ENCODE peak calls at places on chromosomes 12 and 14, in seven cellular contexts. X, C, Y, Q, T, M and W are unnamed samples.

GRCh38 chr14:99475179-99475578 is 5.5 kb downstream of the SETD3 start:
- DNase-seq in X (no peak), C (no peak), Y (no peak), Q (no peak), T (peak), M (peak), W (peak)

GRCh38 chr14:93045211-93045674 is 70.5 kb downstream of the ITPK1 start:
- DNase-seq in X (no peak), C (no peak), Y (no peak), Q (no peak), T (peak), M (no peak), W (no peak)

GRCh38 chr12:109740694-109741245 is 27.1 kb downstream of the FAM222A start:
- DNase-seq in X (peak), C (no peak), Y (no peak), Q (no peak), T (no peak), M (no peak), W (no peak)

GRCh38 chr14:32950584-32950983 is 11.9 kb downstream of the NPAS3 start:
- DNase-seq in X (no peak), C (no peak), Y (no peak), Q (no peak), T (peak), M (no peak), W (peak)

GRCh38 chr12:119870462-119870861 is 6.7 kb downstream of the CIT start:
- DNase-seq in X (no peak), C (no peak), Y (no peak), Q (no peak), T (no peak), M (peak), W (no peak)

GRCh38 chr14:97446087-97446486 is 648.9 kb downstream of the VRK1 start:
- DNase-seq in X (no peak), C (no peak), Y (no peak), Q (no peak), T (peak), M (no peak), W (no peak)

GRCh38 chr12:49809369-49810158 is 18.6 kb downstream of the NCKAP5L start:
- DNase-seq in X (peak), C (no peak), Y (no peak), Q (no peak), T (peak), M (no peak), W (no peak)

GRCh38 chr14:102955636-102956035 is 33.2 kb downstream of the AMN start:
- DNase-seq in X (no peak), C (no peak), Y (no peak), Q (no peak), T (no peak), M (no peak), W (no peak)

GRCh38 chr12:117393656-117394055 is 32.2 kb upstream of the NOS1 start:
- DNase-seq in X (no peak), C (no peak), Y (no peak), Q (no peak), T (no peak), M (no peak), W (no peak)

GRCh38 chr14:34554540-34555250 is 15.2 kb upstream of the EAPP start:
- DNase-seq in X (no peak), C (no peak), Y (peak), Q (no peak), T (no peak), M (no peak), W (no peak)

GRCh38 chr14:91144425-91145145 is 30.7 kb downstream of the DGLUCY start:
- DNase-seq in X (no peak), C (no peak), Y (peak), Q (no peak), T (no peak), M (peak), W (peak)

GRCh38 chr12:1881936-1882335 is 36.5 kb downstream of the CACNA2D4 start:
- DNase-seq in X (no peak), C (peak), Y (no peak), Q (no peak), T (no peak), M (no peak), W (no peak)

GRCh38 chr14:57712101-57712500 is 153.8 kb downstream of the SLC35F4 start:
- DNase-seq in X (no peak), C (no peak), Y (no peak), Q (no peak), T (no peak), M (peak), W (no peak)

GRCh38 chr14:75132374-75133086 is 5.7 kb upstream of the NEK9 start:
- DNase-seq in X (no peak), C (no peak), Y (no peak), Q (no peak), T (peak), M (peak), W (peak)

GRCh38 chr12:19186722-19187661 is 57.5 kb downstream of the PLEKHA5 start:
- DNase-seq in X (no peak), C (no peak), Y (no peak), Q (no peak), T (peak), M (peak), W (peak)

GRCh38 chr12:91662021-91662420 is 479.4 kb upstream of the DCN start:
- DNase-seq in X (no peak), C (no peak), Y (no peak), Q (no peak), T (no peak), M (peak), W (peak)

GRCh38 chr14:50067723-50068495 is 48.5 kb downstream of the VCPKMT start:
- DNase-seq in X (no peak), C (no peak), Y (no peak), Q (no peak), T (no peak), M (peak), W (peak)

GRCh38 chr12:89706551-89707348 is 1.9 kb downstream of the ATP2B1 start:
- DNase-seq in X (peak), C (no peak), Y (no peak), Q (no peak), T (peak), M (peak), W (no peak)

GRCh38 chr12:47222960-47223847 is 143.4 kb upstream of the AMIGO2 start:
- DNase-seq in X (no peak), C (no peak), Y (no peak), Q (no peak), T (peak), M (no peak), W (peak)

GRCh38 chr12:132033627-132034026 is 83.9 kb downstream of the EP400 start:
- DNase-seq in X (no peak), C (no peak), Y (no peak), Q (no peak), T (no peak), M (no peak), W (no peak)

GRCh38 chr12:46958599-46959290 is 120.7 kb upstream of the PCED1B start:
- DNase-seq in X (no peak), C (no peak), Y (no peak), Q (no peak), T (no peak), M (no peak), W (no peak)

GRCh38 chr12:124921200-124922008 is 7.0 kb upstream of the UBC start:
- DNase-seq in X (peak), C (no peak), Y (no peak), Q (no peak), T (peak), M (peak), W (peak)

GRCh38 chr14:76133103-76133502 is 18.6 kb upstream of the GPATCH2L start:
- DNase-seq in X (no peak), C (no peak), Y (no peak), Q (no peak), T (peak), M (peak), W (peak)

GRCh38 chr14:100524933-100525243 is 62.3 kb downstream of the BEGAIN start:
- DNase-seq in X (no peak), C (no peak), Y (no peak), Q (no peak), T (peak), M (peak), W (no peak)
- TF ChIP-seq CTCF in X (peak), C (no peak), Y (peak), Q (no peak), T (peak), M (peak), W (no peak)

GRCh38 chr14:79278286-79278797 is 933.0 kb downstream of the DIO2 start:
- DNase-seq in X (peak), C (no peak), Y (no peak), Q (no peak), T (no peak), M (no peak), W (no peak)
- H3K4me3 ChIP-seq in X (peak), C (peak), Y (peak), Q (peak), T (peak), M (peak), W (peak)

DNA sequence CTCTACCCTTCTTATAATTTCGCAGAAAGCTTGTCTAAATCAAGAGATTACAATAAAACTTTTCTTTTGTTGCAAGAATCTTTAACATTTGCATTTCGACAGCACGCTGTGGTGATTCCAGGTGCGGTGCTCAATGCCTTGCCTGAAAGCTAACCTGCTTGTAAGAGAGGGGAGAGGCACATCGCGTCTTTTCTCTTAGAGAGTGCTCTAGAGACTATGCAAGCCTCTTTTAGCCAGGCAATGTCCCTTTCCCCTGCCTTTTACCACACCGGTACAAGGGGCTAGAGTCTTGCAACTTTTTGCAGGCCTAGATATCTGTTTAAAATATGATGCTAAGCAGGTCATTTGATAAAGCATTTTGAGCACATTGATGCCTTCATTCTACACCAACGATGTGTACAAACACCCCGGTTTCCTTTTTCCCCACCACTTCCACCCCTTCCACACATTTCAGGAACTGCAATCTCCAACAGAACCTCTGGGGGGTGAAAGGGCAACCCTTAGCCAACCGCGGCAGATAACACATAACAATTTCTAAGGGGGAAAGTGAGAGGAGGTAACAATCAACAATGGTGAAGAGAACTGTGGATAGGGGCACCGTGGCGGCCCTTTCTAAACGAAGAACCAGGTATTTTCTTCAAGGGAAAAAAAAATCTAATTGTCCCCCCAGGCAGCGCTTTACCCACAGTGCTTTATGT is 1.3 kb downstream of the KITLG start:
- DNase-seq in X (no peak), C (no peak), Y (no peak), Q (no peak), T (peak), M (peak), W (no peak)
- TF ChIP-seq CTCF in X (peak), C (peak), Y (peak), Q (peak), T (peak), M (peak), W (peak)

DNA sequence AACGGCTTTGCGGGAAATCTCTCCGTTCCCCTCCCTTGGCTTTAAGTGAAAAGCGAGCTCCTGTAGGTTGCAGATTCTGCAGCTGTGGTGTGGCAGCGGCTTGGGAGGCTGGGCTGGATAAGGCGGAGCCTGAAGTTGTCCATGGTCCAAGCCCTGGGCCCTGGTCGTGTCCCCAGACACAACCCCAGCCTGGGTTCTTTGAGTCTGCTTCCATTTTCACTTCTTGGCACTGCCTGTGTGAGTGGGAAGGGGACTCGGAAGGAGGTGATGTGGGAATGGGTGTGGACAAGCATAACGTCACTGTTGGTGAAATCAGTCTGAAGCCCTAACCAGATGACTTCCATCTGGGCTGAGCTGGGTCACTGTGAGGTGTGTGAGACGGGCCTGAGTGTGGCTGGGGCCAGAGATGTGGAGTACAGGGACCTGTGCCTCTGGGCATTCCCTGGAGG is 43.0 kb upstream of the CTDSP2 start:
- DNase-seq in X (peak), C (peak), Y (peak), Q (peak), T (no peak), M (peak), W (peak)
- H3K4me3 ChIP-seq in X (no peak), C (peak), Y (peak), Q (peak), T (no peak), M (peak), W (no peak)

GRCh38 chr12:60684988-60685655 is 1089.3 kb downstream of the SLC16A7 start:
- DNase-seq in X (no peak), C (no peak), Y (no peak), Q (no peak), T (peak), M (no peak), W (no peak)
- TF ChIP-seq CTCF in X (no peak), C (no peak), Y (no peak), Q (no peak), T (peak), M (no peak), W (no peak)

GRCh38 chr14:51612449-51612848 is 39.3 kb upstream of the FRMD6 start:
- DNase-seq in X (no peak), C (no peak), Y (no peak), Q (no peak), T (no peak), M (no peak), W (no peak)
- H3K4me3 ChIP-seq in X (no peak), C (no peak), Y (no peak), Q (no peak), T (no peak), M (no peak), W (no peak)

GRCh38 chr14:67932708-67933107 is 113.1 kb downstream of the RAD51B start:
- DNase-seq in X (no peak), C (no peak), Y (no peak), Q (no peak), T (no peak), M (no peak), W (no peak)

GRCh38 chr14:67935371-67935770 is 115.8 kb downstream of the RAD51B start:
- DNase-seq in X (no peak), C (no peak), Y (no peak), Q (no peak), T (no peak), M (no peak), W (no peak)

GRCh38 chr14:67934851-67935250 is 115.3 kb downstream of the RAD51B start:
- DNase-seq in X (no peak), C (no peak), Y (no peak), Q (no peak), T (peak), M (no peak), W (no peak)

GRCh38 chr14:67938046-67938445 is 118.5 kb downstream of the RAD51B start:
- DNase-seq in X (no peak), C (no peak), Y (no peak), Q (no peak), T (peak), M (no peak), W (no peak)

GRCh38 chr14:67934087-67934486 is 114.5 kb downstream of the RAD51B start:
- DNase-seq in X (no peak), C (no peak), Y (peak), Q (no peak), T (peak), M (peak), W (peak)
- TF ChIP-seq CTCF in X (peak), C (peak), Y (peak), Q (peak), T (peak), M (peak), W (peak)

DNA sequence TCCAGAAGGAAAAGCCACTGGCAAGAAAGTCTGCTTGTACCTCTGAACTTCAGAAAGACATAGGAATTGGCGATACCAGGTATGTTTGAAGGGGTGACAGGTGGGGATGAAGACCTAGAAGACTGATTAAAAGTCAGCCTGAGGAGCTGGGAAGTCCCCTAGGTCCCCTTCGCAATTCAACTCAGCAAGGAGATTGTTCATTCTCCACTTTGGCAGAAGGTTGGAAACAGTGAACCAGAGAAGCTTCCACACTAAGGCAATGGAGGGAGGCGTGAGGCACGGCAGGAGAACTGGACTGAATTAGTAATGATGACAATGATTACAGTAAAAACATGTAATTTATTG is 240.3 kb upstream of the TMPO start:
- DNase-seq in X (no peak), C (no peak), Y (no peak), Q (no peak), T (no peak), M (no peak), W (no peak)
- H3K4me3 ChIP-seq in X (no peak), C (no peak), Y (no peak), Q (no peak), T (no peak), M (no peak), W (no peak)